ENCODE peak calls at places on chromosomes 1 and 21, in seven cellular contexts. One of them, this sample, is unnamed.

GRCh38 chr1:45018599-45019230 is 6.7 kb downstream of the UROD start:
- DNase-seq in astrocyte: peak
- DNase-seq in naive thymus-derived CD4-positive, alpha-beta T cell: peak
- DNase-seq in skeletal muscle cell: no peak
- DNase-seq in neuronal stem cell: peak
- DNase-seq in left ventricle myocardium inferior: no peak
- DNase-seq in fibroblast of villous mesenchyme: peak
- DNase-seq in this sample: peak

GRCh38 chr1:208089971-208090755 is 154.0 kb downstream of the PLXNA2 start:
- DNase-seq in astrocyte: peak
- DNase-seq in naive thymus-derived CD4-positive, alpha-beta T cell: no peak
- DNase-seq in skeletal muscle cell: no peak
- DNase-seq in neuronal stem cell: no peak
- DNase-seq in left ventricle myocardium inferior: peak
- DNase-seq in fibroblast of villous mesenchyme: peak
- DNase-seq in this sample: no peak

GRCh38 chr1:153790282-153790995 is 15.2 kb downstream of the SLC27A3 start:
- DNase-seq in astrocyte: peak
- DNase-seq in naive thymus-derived CD4-positive, alpha-beta T cell: no peak
- DNase-seq in skeletal muscle cell: peak
- DNase-seq in neuronal stem cell: no peak
- DNase-seq in left ventricle myocardium inferior: peak
- DNase-seq in fibroblast of villous mesenchyme: peak
- DNase-seq in this sample: no peak

GRCh38 chr1:215045647-215046308 is 36.8 kb upstream of the KCNK2 start:
- DNase-seq in astrocyte: no peak
- DNase-seq in naive thymus-derived CD4-positive, alpha-beta T cell: no peak
- DNase-seq in skeletal muscle cell: no peak
- DNase-seq in neuronal stem cell: no peak
- DNase-seq in left ventricle myocardium inferior: no peak
- DNase-seq in fibroblast of villous mesenchyme: no peak
- DNase-seq in this sample: no peak

GRCh38 chr1:9121891-9122409 is 7.0 kb downstream of the GPR157 start:
- DNase-seq in astrocyte: no peak
- DNase-seq in naive thymus-derived CD4-positive, alpha-beta T cell: peak
- DNase-seq in skeletal muscle cell: no peak
- DNase-seq in neuronal stem cell: no peak
- DNase-seq in left ventricle myocardium inferior: no peak
- DNase-seq in fibroblast of villous mesenchyme: no peak
- DNase-seq in this sample: peak

GRCh38 chr21:38121888-38122705 is 134.7 kb upstream of the KCNJ15 start:
- DNase-seq in astrocyte: peak
- DNase-seq in naive thymus-derived CD4-positive, alpha-beta T cell: no peak
- DNase-seq in skeletal muscle cell: no peak
- DNase-seq in neuronal stem cell: no peak
- DNase-seq in left ventricle myocardium inferior: no peak
- DNase-seq in fibroblast of villous mesenchyme: peak
- DNase-seq in this sample: no peak

GRCh38 chr1:78540056-78540455 is 49.3 kb downstream of the PTGFR start:
- DNase-seq in astrocyte: no peak
- DNase-seq in naive thymus-derived CD4-positive, alpha-beta T cell: no peak
- DNase-seq in skeletal muscle cell: no peak
- DNase-seq in neuronal stem cell: no peak
- DNase-seq in left ventricle myocardium inferior: no peak
- DNase-seq in fibroblast of villous mesenchyme: no peak
- DNase-seq in this sample: no peak

GRCh38 chr21:15788847-15789548 is 59.2 kb downstream of the USP25 start:
- DNase-seq in astrocyte: peak
- DNase-seq in naive thymus-derived CD4-positive, alpha-beta T cell: no peak
- DNase-seq in skeletal muscle cell: no peak
- DNase-seq in neuronal stem cell: no peak
- DNase-seq in left ventricle myocardium inferior: no peak
- DNase-seq in fibroblast of villous mesenchyme: peak
- DNase-seq in this sample: no peak

GRCh38 chr21:29055080-29055479 is 18.4 kb downstream of the CCT8 start:
- DNase-seq in astrocyte: no peak
- DNase-seq in naive thymus-derived CD4-positive, alpha-beta T cell: no peak
- DNase-seq in skeletal muscle cell: no peak
- DNase-seq in neuronal stem cell: no peak
- DNase-seq in left ventricle myocardium inferior: no peak
- DNase-seq in fibroblast of villous mesenchyme: no peak
- DNase-seq in this sample: no peak

GRCh38 chr1:227459977-227460376 is 103.4 kb upstream of the ZNF678 start:
- DNase-seq in astrocyte: no peak
- DNase-seq in naive thymus-derived CD4-positive, alpha-beta T cell: no peak
- DNase-seq in skeletal muscle cell: no peak
- DNase-seq in neuronal stem cell: no peak
- DNase-seq in left ventricle myocardium inferior: no peak
- DNase-seq in fibroblast of villous mesenchyme: no peak
- DNase-seq in this sample: no peak

GRCh38 chr1:179955731-179956130 is 1.1 kb downstream of the CEP350 start:
- DNase-seq in astrocyte: no peak
- DNase-seq in naive thymus-derived CD4-positive, alpha-beta T cell: no peak
- DNase-seq in skeletal muscle cell: no peak
- DNase-seq in neuronal stem cell: no peak
- DNase-seq in left ventricle myocardium inferior: no peak
- DNase-seq in fibroblast of villous mesenchyme: no peak
- DNase-seq in this sample: no peak

GRCh38 chr1:78601068-78601467 is 19.2 kb upstream of the IFI44L start:
- DNase-seq in astrocyte: no peak
- DNase-seq in naive thymus-derived CD4-positive, alpha-beta T cell: no peak
- DNase-seq in skeletal muscle cell: no peak
- DNase-seq in neuronal stem cell: no peak
- DNase-seq in left ventricle myocardium inferior: no peak
- DNase-seq in fibroblast of villous mesenchyme: no peak
- DNase-seq in this sample: no peak

GRCh38 chr1:19563336-19564097 is 78.2 kb upstream of the CAPZB start:
- DNase-seq in astrocyte: peak
- DNase-seq in naive thymus-derived CD4-positive, alpha-beta T cell: no peak
- DNase-seq in skeletal muscle cell: peak
- DNase-seq in neuronal stem cell: no peak
- DNase-seq in left ventricle myocardium inferior: peak
- DNase-seq in fibroblast of villous mesenchyme: peak
- DNase-seq in this sample: no peak
- H3K4me3 ChIP-seq in astrocyte: peak
- H3K4me3 ChIP-seq in naive thymus-derived CD4-positive, alpha-beta T cell: no peak
- H3K4me3 ChIP-seq in skeletal muscle cell: peak
- H3K4me3 ChIP-seq in neuronal stem cell: no peak
- H3K4me3 ChIP-seq in left ventricle myocardium inferior: peak
- H3K4me3 ChIP-seq in fibroblast of villous mesenchyme: peak
- H3K4me3 ChIP-seq in this sample: no peak

GRCh38 chr1:3541930-3542329 is 69.4 kb downstream of the MEGF6 start:
- DNase-seq in astrocyte: no peak
- DNase-seq in naive thymus-derived CD4-positive, alpha-beta T cell: no peak
- DNase-seq in skeletal muscle cell: no peak
- DNase-seq in neuronal stem cell: no peak
- DNase-seq in left ventricle myocardium inferior: no peak
- DNase-seq in fibroblast of villous mesenchyme: no peak
- DNase-seq in this sample: no peak
- H3K4me3 ChIP-seq in astrocyte: no peak
- H3K4me3 ChIP-seq in naive thymus-derived CD4-positive, alpha-beta T cell: no peak
- H3K4me3 ChIP-seq in skeletal muscle cell: no peak
- H3K4me3 ChIP-seq in neuronal stem cell: no peak
- H3K4me3 ChIP-seq in left ventricle myocardium inferior: no peak
- H3K4me3 ChIP-seq in fibroblast of villous mesenchyme: no peak
- H3K4me3 ChIP-seq in this sample: no peak

GRCh38 chr1:181113061-181113695 is 24.7 kb downstream of the IER5 start:
- DNase-seq in astrocyte: peak
- DNase-seq in naive thymus-derived CD4-positive, alpha-beta T cell: no peak
- DNase-seq in skeletal muscle cell: no peak
- DNase-seq in neuronal stem cell: no peak
- DNase-seq in left ventricle myocardium inferior: no peak
- DNase-seq in fibroblast of villous mesenchyme: peak
- DNase-seq in this sample: no peak
- H3K4me3 ChIP-seq in astrocyte: no peak
- H3K4me3 ChIP-seq in naive thymus-derived CD4-positive, alpha-beta T cell: no peak
- H3K4me3 ChIP-seq in skeletal muscle cell: no peak
- H3K4me3 ChIP-seq in neuronal stem cell: no peak
- H3K4me3 ChIP-seq in left ventricle myocardium inferior: no peak
- H3K4me3 ChIP-seq in fibroblast of villous mesenchyme: no peak
- H3K4me3 ChIP-seq in this sample: no peak

DNA sequence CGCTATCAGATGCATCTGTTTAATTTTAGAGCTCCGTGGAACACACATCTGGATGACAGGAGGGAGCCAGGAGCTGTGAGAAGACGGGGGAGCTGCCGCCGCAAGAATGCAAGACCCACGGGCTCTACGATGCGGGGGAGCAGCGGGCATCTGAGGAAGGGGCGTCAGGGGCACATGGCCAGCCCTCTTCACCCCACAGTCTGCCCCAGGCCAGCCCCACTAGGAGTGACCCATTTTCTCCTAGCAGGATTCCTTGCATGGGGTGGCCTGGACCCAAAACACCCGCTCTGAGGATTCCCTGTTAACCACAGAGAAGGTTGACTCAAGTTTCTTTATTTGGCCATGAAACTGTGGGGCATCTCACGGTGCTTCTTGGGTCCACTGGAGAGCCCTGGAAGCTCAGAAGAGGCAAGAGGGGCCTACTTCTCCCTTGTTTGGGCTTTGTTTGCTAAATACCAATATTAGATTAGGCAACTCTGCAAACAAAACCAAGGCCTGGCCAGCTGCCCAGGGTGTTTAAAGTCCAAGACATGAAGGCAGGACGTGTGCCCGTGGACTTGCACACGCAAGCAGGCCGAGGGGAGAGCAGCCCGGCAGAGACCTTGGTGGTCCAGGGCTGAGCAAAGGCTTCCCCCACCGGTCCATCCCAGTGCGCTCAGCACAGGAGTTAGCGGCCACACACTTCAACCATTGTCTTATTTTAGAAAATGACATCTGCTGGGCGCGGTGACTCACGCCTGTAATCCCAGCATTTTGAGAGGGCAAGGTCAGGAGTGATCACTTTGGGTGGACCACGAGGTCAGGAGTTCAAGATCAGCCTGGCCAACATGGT is 89.8 kb downstream of the DHRS3 start:
- DNase-seq in astrocyte: peak
- DNase-seq in naive thymus-derived CD4-positive, alpha-beta T cell: no peak
- DNase-seq in skeletal muscle cell: no peak
- DNase-seq in neuronal stem cell: no peak
- DNase-seq in left ventricle myocardium inferior: peak
- DNase-seq in fibroblast of villous mesenchyme: peak
- DNase-seq in this sample: no peak
- H3K4me3 ChIP-seq in astrocyte: no peak
- H3K4me3 ChIP-seq in naive thymus-derived CD4-positive, alpha-beta T cell: no peak
- H3K4me3 ChIP-seq in skeletal muscle cell: no peak
- H3K4me3 ChIP-seq in neuronal stem cell: no peak
- H3K4me3 ChIP-seq in left ventricle myocardium inferior: no peak
- H3K4me3 ChIP-seq in fibroblast of villous mesenchyme: no peak
- H3K4me3 ChIP-seq in this sample: no peak

GRCh38 chr1:234896477-234897364 is 231.9 kb downstream of the TOMM20 start:
- DNase-seq in astrocyte: peak
- DNase-seq in naive thymus-derived CD4-positive, alpha-beta T cell: no peak
- DNase-seq in skeletal muscle cell: no peak
- DNase-seq in neuronal stem cell: no peak
- DNase-seq in left ventricle myocardium inferior: no peak
- DNase-seq in fibroblast of villous mesenchyme: no peak
- DNase-seq in this sample: no peak

GRCh38 chr1:234899041-234899787 is 229.4 kb downstream of the TOMM20 start:
- DNase-seq in astrocyte: peak
- DNase-seq in naive thymus-derived CD4-positive, alpha-beta T cell: no peak
- DNase-seq in skeletal muscle cell: no peak
- DNase-seq in neuronal stem cell: no peak
- DNase-seq in left ventricle myocardium inferior: no peak
- DNase-seq in fibroblast of villous mesenchyme: peak
- DNase-seq in this sample: no peak

GRCh38 chr1:234898455-234899033 is 230.1 kb downstream of the TOMM20 start:
- DNase-seq in astrocyte: no peak
- DNase-seq in naive thymus-derived CD4-positive, alpha-beta T cell: no peak
- DNase-seq in skeletal muscle cell: no peak
- DNase-seq in neuronal stem cell: no peak
- DNase-seq in left ventricle myocardium inferior: no peak
- DNase-seq in fibroblast of villous mesenchyme: no peak
- DNase-seq in this sample: no peak

GRCh38 chr1:234897754-234898454 is 230.7 kb downstream of the TOMM20 start:
- DNase-seq in astrocyte: no peak
- DNase-seq in naive thymus-derived CD4-positive, alpha-beta T cell: no peak
- DNase-seq in skeletal muscle cell: no peak
- DNase-seq in neuronal stem cell: no peak
- DNase-seq in left ventricle myocardium inferior: no peak
- DNase-seq in fibroblast of villous mesenchyme: no peak
- DNase-seq in this sample: no peak

GRCh38 chr1:234897365-234897699 is 231.3 kb downstream of the TOMM20 start:
- DNase-seq in astrocyte: no peak
- DNase-seq in naive thymus-derived CD4-positive, alpha-beta T cell: no peak
- DNase-seq in skeletal muscle cell: no peak
- DNase-seq in neuronal stem cell: no peak
- DNase-seq in left ventricle myocardium inferior: no peak
- DNase-seq in fibroblast of villous mesenchyme: no peak
- DNase-seq in this sample: no peak
- H3K4me3 ChIP-seq in astrocyte: no peak
- H3K4me3 ChIP-seq in naive thymus-derived CD4-positive, alpha-beta T cell: no peak
- H3K4me3 ChIP-seq in skeletal muscle cell: no peak
- H3K4me3 ChIP-seq in neuronal stem cell: no peak
- H3K4me3 ChIP-seq in left ventricle myocardium inferior: no peak
- H3K4me3 ChIP-seq in fibroblast of villous mesenchyme: no peak
- H3K4me3 ChIP-seq in this sample: no peak

GRCh38 chr1:50418600-50419109 is 4.6 kb downstream of the DMRTA2 start:
- DNase-seq in astrocyte: no peak
- DNase-seq in naive thymus-derived CD4-positive, alpha-beta T cell: no peak
- DNase-seq in skeletal muscle cell: no peak
- DNase-seq in neuronal stem cell: peak
- DNase-seq in left ventricle myocardium inferior: no peak
- DNase-seq in fibroblast of villous mesenchyme: no peak
- DNase-seq in this sample: no peak
- H3K4me3 ChIP-seq in astrocyte: peak
- H3K4me3 ChIP-seq in naive thymus-derived CD4-positive, alpha-beta T cell: no peak
- H3K4me3 ChIP-seq in skeletal muscle cell: peak
- H3K4me3 ChIP-seq in neuronal stem cell: peak
- H3K4me3 ChIP-seq in left ventricle myocardium inferior: peak
- H3K4me3 ChIP-seq in fibroblast of villous mesenchyme: peak
- H3K4me3 ChIP-seq in this sample: no peak

This sample was measured in Jurkat, Clone E6-1.